ENCODE peak calls at places on chromosomes 4 and X, in nine cellular contexts. J, X, L, R, D, W, K, Z and A are unnamed samples.

GRCh38 chrX:93404121-93404520 is 269.3 kb downstream of the NAP1L3 start:
- DNase-seq in W (no peak), X (no peak), Z (no peak), D (no peak), L (no peak), K (no peak), J (no peak), R (no peak), A (no peak)

GRCh38 chr4:177596035-177596434 is 153.8 kb upstream of the AGA start:
- DNase-seq in Z (peak), X (no peak), D (peak), R (no peak), W (peak), J (no peak), L (peak), K (peak), A (peak)

GRCh38 chrX:107272431-107272921 is 66.1 kb downstream of the DNAAF6 start:
- DNase-seq in D (no peak), J (no peak), X (no peak), Z (no peak), W (no peak), K (peak), R (no peak), L (peak), A (no peak)

GRCh38 chr4:143489116-143489515 is 24.4 kb upstream of the SMARCA5 start:
- DNase-seq in D (peak), W (no peak), R (no peak), X (no peak), L (peak), J (no peak), K (no peak), Z (peak), A (no peak)

GRCh38 chrX:140913802-140914501 is 88.4 kb upstream of the SPANXB1 start:
- DNase-seq in K (no peak), X (no peak), R (no peak), D (no peak), J (no peak), Z (no peak), W (no peak), L (no peak), A (no peak)

GRCh38 chr4:174401471-174402130 is 117.9 kb downstream of the CEP44 start:
- DNase-seq in K (peak), W (no peak), X (no peak), L (no peak), J (no peak), R (no peak), D (no peak), Z (peak), A (no peak)

GRCh38 chr4:163693776-163694175 is 199.3 kb downstream of the TMA16 start:
- DNase-seq in J (no peak), Z (no peak), R (no peak), D (peak), L (peak), X (no peak), W (no peak), K (no peak), A (no peak)

GRCh38 chrX:100484971-100485370 is 74.9 kb upstream of the PCDH19 start:
- DNase-seq in J (no peak), K (no peak), D (no peak), W (no peak), R (no peak), Z (no peak), L (no peak), X (no peak), A (no peak)

GRCh38 chrX:47178337-47178736 is 15.3 kb upstream of the UBA1 start:
- DNase-seq in W (no peak), D (no peak), J (no peak), Z (no peak), X (no peak), R (no peak), L (no peak), K (peak), A (no peak)

GRCh38 chrX:96394566-96394965 is 290.1 kb upstream of the DIAPH2 start:
- DNase-seq in R (no peak), W (no peak), D (peak), Z (no peak), X (no peak), J (no peak), L (peak), K (no peak), A (peak)

GRCh38 chr4:69098470-69098869 is 2.2 kb downstream of the UGT2B7 start:
- DNase-seq in K (no peak), W (no peak), X (no peak), D (no peak), L (no peak), R (no peak), Z (no peak), J (no peak), A (no peak)

GRCh38 chr4:69984030-69984443 is 11.7 kb upstream of the STATH start:
- DNase-seq in K (no peak), R (no peak), W (no peak), J (no peak), D (peak), L (peak), X (no peak), Z (peak), A (no peak)

GRCh38 chrX:1500701-1501624 is 36.0 kb downstream of the P2RY8 start:
- DNase-seq in J (no peak), Z (no peak), L (no peak), X (no peak), D (no peak), K (no peak), W (no peak), R (no peak), A (peak)

GRCh38 chrX:50617183-50617582 is 146.6 kb upstream of the DGKK start:
- DNase-seq in X (no peak), K (no peak), W (no peak), Z (no peak), J (no peak), R (no peak), D (no peak), L (no peak), A (no peak)

GRCh38 chrX:81489987-81490386 is 288.1 kb downstream of the SH3BGRL start:
- DNase-seq in W (no peak), J (no peak), R (no peak), L (peak), Z (peak), K (no peak), X (no peak), D (peak), A (peak)

GRCh38 chr4:100879471-100879870 is 361.6 kb upstream of the EMCN start:
- DNase-seq in W (no peak), X (no peak), K (no peak), J (no peak), R (no peak), D (no peak), L (no peak), Z (no peak), A (no peak)

GRCh38 chrX:63967541-63967940 is 182.5 kb upstream of the ARHGEF9 start:
- DNase-seq in K (no peak), L (no peak), J (no peak), D (no peak), R (no peak), W (no peak), X (no peak), Z (no peak), A (no peak)